ENCODE peak calls at places on chromosome 7, in six cellular contexts. S is A549, U is K562, I is GM12878, B is NB4, W is HepG2. J is an unnamed sample.

GRCh38 chr7:42227931-42228591 is 8.9 kb downstream of the GLI3 start:
- DNase-seq in W (no peak), B (no peak), U (no peak), I (no peak), S (no peak), J (peak)

GRCh38 chr7:55100172-55100961 is 81.5 kb downstream of the EGFR start:
- DNase-seq in B (no peak), U (no peak), I (no peak), W (no peak), S (no peak), J (no peak)

GRCh38 chr7:12258074-12258473 is 47.0 kb downstream of the TMEM106B start:
- DNase-seq in S (no peak), W (no peak), U (no peak), I (no peak), B (no peak), J (no peak)

GRCh38 chr7:15461576-15461975 is 100.2 kb downstream of the AGMO start:
- DNase-seq in I (no peak), B (no peak), S (no peak), U (no peak), W (no peak), J (peak)

GRCh38 chr7:22884911-22885823 is 62.5 kb upstream of the TOMM7 start:
- DNase-seq in U (no peak), I (peak), B (peak), W (no peak), S (no peak), J (no peak)

GRCh38 chr7:41139789-41140188 is 563.1 kb downstream of the INHBA start:
- DNase-seq in I (no peak), W (no peak), B (no peak), S (no peak), U (no peak), J (no peak)

GRCh38 chr7:30142710-30143109 is 7.9 kb downstream of the MTURN start:
- DNase-seq in U (no peak), W (peak), B (no peak), I (no peak), S (no peak), J (peak)

GRCh38 chr7:108824840-108825540 is 255.3 kb downstream of the DNAJB9 start:
- DNase-seq in I (no peak), W (no peak), S (no peak), U (no peak), B (no peak), J (peak)

GRCh38 chr7:102992509-102992819 is 79.7 kb downstream of the LRRC17 start:
- DNase-seq in B (peak), S (no peak), U (no peak), I (no peak), W (no peak), J (peak)

GRCh38 chr7:96026006-96026405 is 253.7 kb downstream of the DYNC1I1 start:
- DNase-seq in U (no peak), B (no peak), W (no peak), I (no peak), S (no peak), J (no peak)

GRCh38 chr7:148912758-148913541 is 28.9 kb upstream of the EZH2 start:
- DNase-seq in B (no peak), S (no peak), I (peak), W (no peak), U (no peak), J (no peak)

GRCh38 chr7:100407285-100408180 is 21.0 kb downstream of the ZCWPW1 start:
- DNase-seq in W (peak), B (peak), I (peak), S (peak), U (peak), J (peak)

GRCh38 chr7:28055161-28055544 is 125.4 kb downstream of the JAZF1 start:
- DNase-seq in W (no peak), I (no peak), S (no peak), U (no peak), B (no peak), J (no peak)

DNA sequence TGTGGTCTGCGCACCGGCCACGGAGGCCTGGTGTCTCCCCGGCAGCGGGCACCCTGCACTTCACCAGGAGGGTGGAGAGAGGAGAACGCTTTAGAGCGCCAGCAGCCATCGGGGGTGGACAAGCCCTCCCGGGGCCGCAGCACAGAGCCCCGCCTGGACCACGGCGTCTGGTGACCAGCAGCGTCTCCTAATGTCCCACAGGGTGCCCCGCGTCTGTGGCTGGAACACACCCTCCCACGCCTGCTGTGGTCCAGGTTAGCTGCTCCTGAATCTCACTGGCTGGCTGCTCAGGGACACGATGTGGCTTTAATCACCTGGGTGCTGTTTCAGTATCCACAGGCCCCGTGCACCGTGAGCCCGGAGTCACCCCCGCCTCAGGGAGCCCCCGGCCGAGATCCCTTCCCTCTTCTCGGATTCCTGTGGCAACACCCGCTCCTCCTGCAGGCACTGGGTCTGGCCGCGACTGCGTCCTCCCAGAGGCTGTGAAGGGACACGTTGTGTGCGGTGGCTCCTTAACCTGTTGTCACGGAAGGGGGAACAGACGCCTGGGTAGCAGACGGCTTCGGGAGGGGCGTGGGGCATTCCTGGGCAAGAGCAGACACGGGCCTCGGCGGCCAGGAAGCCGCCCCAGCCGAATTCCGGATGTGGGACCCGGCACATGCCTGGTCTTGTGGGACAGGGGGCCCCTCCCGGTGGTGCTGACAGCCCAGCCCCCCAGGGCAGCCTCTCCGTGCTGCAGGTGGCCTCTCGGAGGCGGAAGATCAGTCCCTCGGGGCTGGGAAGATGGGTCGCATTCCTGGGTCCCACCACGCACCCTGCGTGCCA is 78.9 kb downstream of the FOXL3 start:
- DNase-seq in S (no peak), I (no peak), B (no peak), W (no peak), U (no peak), J (no peak)
- TF ChIP-seq POLR2A in S (no peak), I (no peak), B (no peak), W (no peak), U (no peak), J (no peak)

GRCh38 chr7:134943785-134944400 is 42.4 kb upstream of the AGBL3 start:
- DNase-seq in U (peak), I (no peak), S (peak), B (peak), W (peak), J (peak)

GRCh38 chr7:134941947-134942346 is 44.4 kb upstream of the AGBL3 start:
- DNase-seq in B (no peak), S (no peak), W (no peak), I (no peak), U (no peak), J (no peak)

GRCh38 chr7:134940711-134941110 is 45.6 kb upstream of the AGBL3 start:
- DNase-seq in B (no peak), S (no peak), I (no peak), W (no peak), U (no peak), J (no peak)

GRCh38 chr7:134941185-134941900 is 45.0 kb upstream of the AGBL3 start:
- DNase-seq in U (no peak), B (no peak), S (peak), I (no peak), W (no peak), J (peak)

GRCh38 chr7:134942690-134943466 is 43.4 kb upstream of the AGBL3 start:
- DNase-seq in S (no peak), U (no peak), W (peak), I (no peak), B (no peak), J (no peak)
- TF ChIP-seq MYC in S (no peak), U (no peak), W (no peak), I (no peak), B (no peak), J (no peak)

DNA sequence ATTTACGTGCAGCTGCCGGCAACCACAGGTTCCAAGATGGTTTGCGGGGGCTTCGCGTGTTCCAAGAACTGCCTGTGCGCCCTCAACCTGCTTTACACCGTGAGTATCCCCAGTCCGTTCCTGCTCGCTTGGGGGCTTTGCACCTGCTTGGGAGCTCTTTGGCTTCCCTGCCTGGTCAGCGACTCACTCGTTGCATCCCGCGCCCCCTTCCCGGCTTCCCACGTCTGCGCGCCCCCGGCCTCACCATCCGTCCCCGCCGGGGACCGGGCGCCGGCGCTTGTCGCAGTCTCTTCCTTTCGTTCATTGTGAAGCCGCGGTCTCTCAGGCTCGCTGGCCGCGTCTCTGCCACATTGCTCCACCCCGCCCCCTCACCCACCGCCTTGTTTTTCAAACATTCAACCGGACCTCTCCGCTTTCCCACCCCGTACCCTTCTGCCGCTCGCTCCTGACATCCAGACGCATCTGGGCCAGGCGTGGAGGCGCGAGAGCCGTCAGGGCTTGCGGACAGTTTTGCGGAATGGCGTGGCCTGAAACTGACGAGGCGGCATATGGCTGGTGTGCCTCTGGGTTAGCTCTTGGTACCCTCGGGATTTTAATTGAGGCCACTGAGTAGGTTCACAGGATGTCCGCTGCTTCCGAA is 497 bp downstream of the TSPAN13 start:
- DNase-seq in S (no peak), B (peak), W (peak), I (no peak), U (peak), J (peak)
- TF ChIP-seq POLR2A in S (no peak), B (no peak), W (no peak), I (no peak), U (no peak), J (no peak)

DNA sequence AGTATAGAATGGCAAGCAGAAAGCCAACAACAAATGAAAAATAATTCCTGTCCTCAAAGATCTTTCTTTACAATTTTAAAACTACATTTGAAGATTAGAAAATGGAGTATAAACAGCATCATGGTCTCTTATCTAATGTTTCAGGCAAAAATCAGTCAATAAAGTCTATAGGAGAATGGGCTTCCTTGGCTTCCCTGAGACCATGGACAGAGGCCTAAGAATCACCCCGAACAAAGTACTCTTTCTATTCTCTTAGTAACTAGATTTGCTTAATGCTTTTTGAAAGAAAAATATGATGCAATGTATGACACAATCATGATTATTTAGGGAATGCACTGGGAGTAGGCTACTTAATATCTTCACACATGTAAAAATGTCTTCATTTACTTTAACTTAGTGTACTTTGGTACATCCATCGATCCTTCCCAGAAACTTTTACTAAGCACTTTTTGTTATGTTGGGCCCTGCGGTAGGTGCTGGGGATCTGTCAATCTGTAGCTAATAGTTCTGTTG is 17.3 kb downstream of the GRM3 start:
- DNase-seq in B (no peak), S (no peak), U (no peak), W (no peak), I (no peak), J (no peak)
- TF ChIP-seq MYC in B (no peak), S (no peak), U (no peak), W (no peak), I (no peak), J (no peak)

GRCh38 chr7:76165973-76166403 is 35.7 kb upstream of the SRRM3 start:
- DNase-seq in B (no peak), U (no peak), W (no peak), I (no peak), S (no peak), J (no peak)

GRCh38 chr7:76166404-76167255 is 35.1 kb upstream of the SRRM3 start:
- DNase-seq in W (peak), S (peak), U (peak), I (peak), B (peak), J (peak)

GRCh38 chr7:76165106-76165972 is 36.4 kb upstream of the SRRM3 start:
- DNase-seq in U (no peak), W (no peak), B (no peak), S (no peak), I (no peak), J (no peak)
- TF ChIP-seq POLR2A in U (no peak), W (no peak), B (no peak), S (no peak), I (no peak), J (no peak)

DNA sequence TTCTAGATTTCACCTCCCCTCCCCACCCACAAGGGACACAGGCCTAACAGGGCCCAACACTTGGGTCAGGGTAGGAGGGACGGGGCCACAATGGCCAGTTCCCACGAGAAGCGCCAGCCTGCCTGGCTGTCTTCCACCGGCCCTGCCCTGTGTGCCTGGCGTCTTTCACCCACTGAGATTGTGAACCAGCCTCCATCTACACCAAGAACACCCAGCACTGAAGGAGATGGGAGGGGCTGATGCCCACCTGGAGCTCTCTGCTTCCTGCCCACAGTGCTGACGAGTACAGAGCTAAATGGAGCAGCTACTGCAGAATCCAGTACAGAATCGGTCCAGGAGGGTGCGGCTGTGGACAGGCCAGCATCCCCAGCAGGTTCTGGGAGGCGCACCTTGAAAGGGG is 2.4 kb upstream of the ASIC3 start:
- DNase-seq in W (no peak), S (no peak), I (no peak), B (no peak), U (no peak), J (no peak)
- TF ChIP-seq MYC in W (no peak), S (no peak), I (no peak), B (no peak), U (no peak), J (no peak)

J was measured in endothelial cell of umbilical vein.